ENCODE peak calls at places on chromosomes 12 and 14, in four cellular contexts. One of them, this sample, is unnamed.

GRCh38 chr12:21764950-21765349 is 9.6 kb downstream of the KCNJ8 start:
- DNase-seq in gastrocnemius medialis: no peak
- DNase-seq in transverse colon: no peak
- DNase-seq in left ventricle myocardium inferior: no peak
- DNase-seq in this sample: no peak

GRCh38 chr12:90055071-90055470 is 346.4 kb upstream of the ATP2B1 start:
- DNase-seq in left ventricle myocardium inferior: no peak
- DNase-seq in transverse colon: no peak
- DNase-seq in gastrocnemius medialis: no peak
- DNase-seq in this sample: no peak

GRCh38 chr14:65850429-65851145 is 438.1 kb downstream of the FUT8 start:
- DNase-seq in gastrocnemius medialis: no peak
- DNase-seq in left ventricle myocardium inferior: no peak
- DNase-seq in transverse colon: peak
- DNase-seq in this sample: no peak

GRCh38 chr14:96039633-96040311 is 610 bp downstream of the C14orf132 start:
- DNase-seq in left ventricle myocardium inferior: no peak
- DNase-seq in transverse colon: no peak
- DNase-seq in gastrocnemius medialis: no peak
- DNase-seq in this sample: no peak

GRCh38 chr12:108640802-108641445 is 7.2 kb upstream of the SELPLG start:
- DNase-seq in gastrocnemius medialis: peak
- DNase-seq in left ventricle myocardium inferior: peak
- DNase-seq in transverse colon: peak
- DNase-seq in this sample: no peak

GRCh38 chr12:122040579-122041386 is 19.1 kb downstream of the BCL7A start:
- DNase-seq in transverse colon: peak
- DNase-seq in left ventricle myocardium inferior: no peak
- DNase-seq in gastrocnemius medialis: no peak
- DNase-seq in this sample: no peak

GRCh38 chr12:52052471-52053186 is 1.4 kb downstream of the NR4A1 start:
- DNase-seq in gastrocnemius medialis: no peak
- DNase-seq in left ventricle myocardium inferior: no peak
- DNase-seq in transverse colon: peak
- DNase-seq in this sample: no peak

GRCh38 chr14:91305650-91306431 is 61.3 kb upstream of the GPR68 start:
- DNase-seq in gastrocnemius medialis: no peak
- DNase-seq in left ventricle myocardium inferior: no peak
- DNase-seq in transverse colon: no peak
- DNase-seq in this sample: no peak

GRCh38 chr12:43858096-43858495 is 22.2 kb downstream of the TMEM117 start:
- DNase-seq in gastrocnemius medialis: no peak
- DNase-seq in transverse colon: no peak
- DNase-seq in left ventricle myocardium inferior: no peak
- DNase-seq in this sample: no peak

GRCh38 chr14:33611405-33612183 is 339.3 kb downstream of the EGLN3 start:
- DNase-seq in left ventricle myocardium inferior: no peak
- DNase-seq in transverse colon: no peak
- DNase-seq in gastrocnemius medialis: no peak
- DNase-seq in this sample: no peak

GRCh38 chr14:74324945-74325361 is 22.2 kb upstream of the ABCD4 start:
- DNase-seq in gastrocnemius medialis: no peak
- DNase-seq in transverse colon: no peak
- DNase-seq in left ventricle myocardium inferior: no peak
- DNase-seq in this sample: no peak

GRCh38 chr12:94059394-94060368 is 88.7 kb upstream of the PLXNC1 start:
- DNase-seq in left ventricle myocardium inferior: no peak
- DNase-seq in gastrocnemius medialis: no peak
- DNase-seq in transverse colon: no peak
- DNase-seq in this sample: no peak

DNA sequence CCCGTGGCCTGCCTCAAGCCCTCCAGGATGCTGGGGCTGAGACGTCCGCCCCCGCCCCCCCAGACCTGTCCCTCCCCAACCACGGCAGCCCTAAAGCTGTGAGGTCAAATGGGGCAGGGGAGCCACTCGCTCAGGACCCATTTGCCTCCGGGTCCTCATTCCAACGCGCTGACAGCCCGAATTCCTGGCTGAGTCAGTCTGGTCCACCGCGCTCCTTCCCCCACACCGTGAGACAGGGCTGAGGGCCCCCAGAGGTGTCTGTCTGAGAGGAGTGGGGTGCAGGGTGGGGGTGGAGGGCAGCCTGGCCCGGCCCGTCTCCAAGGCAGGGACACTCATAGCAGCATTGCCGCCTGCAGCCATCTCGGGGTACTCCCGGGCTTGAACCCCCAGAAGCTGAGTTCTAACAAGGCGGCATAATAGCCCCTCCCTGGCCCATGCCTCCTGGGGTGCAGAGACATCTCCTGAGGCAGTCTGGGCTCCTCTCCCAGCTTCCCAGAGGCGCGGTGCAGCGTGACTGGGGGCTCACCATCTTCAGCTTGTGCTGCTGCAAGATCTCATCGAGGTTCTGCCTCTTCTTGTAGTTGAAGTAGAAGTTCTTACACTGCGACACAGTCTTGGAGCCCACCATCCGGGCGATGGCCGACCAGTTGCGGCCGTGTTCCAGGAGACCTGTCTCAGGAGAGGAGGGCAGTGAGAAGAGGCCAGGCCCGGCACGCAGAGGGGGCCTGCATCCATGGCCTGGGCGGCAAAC is 90.5 kb downstream of the RFLNA start:
- DNase-seq in gastrocnemius medialis: no peak
- DNase-seq in left ventricle myocardium inferior: no peak
- DNase-seq in transverse colon: no peak
- DNase-seq in this sample: no peak
- H3K4me3 ChIP-seq in gastrocnemius medialis: no peak
- H3K4me3 ChIP-seq in left ventricle myocardium inferior: peak
- H3K4me3 ChIP-seq in transverse colon: no peak
- H3K4me3 ChIP-seq in this sample: peak

GRCh38 chr12:50569876-50570275 is 65.1 kb downstream of the DIP2B start:
- DNase-seq in transverse colon: no peak
- DNase-seq in left ventricle myocardium inferior: no peak
- DNase-seq in gastrocnemius medialis: no peak
- DNase-seq in this sample: no peak

GRCh38 chr12:50572760-50573159 is 68.0 kb downstream of the DIP2B start:
- DNase-seq in transverse colon: no peak
- DNase-seq in gastrocnemius medialis: no peak
- DNase-seq in left ventricle myocardium inferior: no peak
- DNase-seq in this sample: no peak

GRCh38 chr12:50572275-50572674 is 67.5 kb downstream of the DIP2B start:
- DNase-seq in gastrocnemius medialis: peak
- DNase-seq in transverse colon: no peak
- DNase-seq in left ventricle myocardium inferior: no peak
- DNase-seq in this sample: peak

GRCh38 chr12:50573271-50573670 is 68.5 kb downstream of the DIP2B start:
- DNase-seq in transverse colon: no peak
- DNase-seq in left ventricle myocardium inferior: no peak
- DNase-seq in gastrocnemius medialis: no peak
- DNase-seq in this sample: no peak

DNA sequence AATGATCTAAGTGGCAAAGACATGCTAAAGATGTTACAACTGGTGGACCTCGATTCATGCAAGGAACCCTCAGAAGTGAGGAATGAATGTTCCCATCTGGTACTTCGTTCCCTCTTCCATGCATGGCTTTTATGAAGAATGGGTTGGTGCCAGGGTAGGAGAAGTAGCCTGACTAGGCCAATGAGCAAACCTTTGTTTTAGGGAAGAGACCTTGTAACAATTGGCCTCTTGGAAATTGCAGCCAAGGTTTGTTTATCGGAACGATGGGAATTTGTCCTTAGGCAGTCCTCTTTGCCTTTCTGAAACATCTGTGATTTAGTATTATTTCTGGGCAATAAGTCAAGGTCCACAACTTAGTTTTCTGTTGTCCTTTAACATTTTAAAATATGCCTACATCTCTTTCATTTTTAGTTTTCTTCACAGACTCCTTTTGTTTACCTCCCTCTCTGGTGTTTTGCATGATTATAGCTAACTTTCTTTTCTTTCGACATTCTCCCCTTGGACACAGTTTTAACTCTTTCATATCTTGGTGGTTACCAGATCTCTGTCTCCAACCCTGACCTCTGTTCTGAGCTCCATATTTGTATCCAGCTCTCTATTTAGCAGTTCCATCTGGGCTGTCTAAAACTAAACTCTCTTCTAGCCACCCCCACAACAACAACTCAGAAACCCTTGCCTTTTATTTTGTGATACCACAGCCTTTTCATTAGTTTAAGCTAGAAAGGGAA is 70.0 kb downstream of the DIP2B start:
- DNase-seq in left ventricle myocardium inferior: no peak
- DNase-seq in gastrocnemius medialis: no peak
- DNase-seq in transverse colon: no peak
- DNase-seq in this sample: no peak
- H3K4me3 ChIP-seq in left ventricle myocardium inferior: no peak
- H3K4me3 ChIP-seq in gastrocnemius medialis: no peak
- H3K4me3 ChIP-seq in transverse colon: no peak
- H3K4me3 ChIP-seq in this sample: no peak

DNA sequence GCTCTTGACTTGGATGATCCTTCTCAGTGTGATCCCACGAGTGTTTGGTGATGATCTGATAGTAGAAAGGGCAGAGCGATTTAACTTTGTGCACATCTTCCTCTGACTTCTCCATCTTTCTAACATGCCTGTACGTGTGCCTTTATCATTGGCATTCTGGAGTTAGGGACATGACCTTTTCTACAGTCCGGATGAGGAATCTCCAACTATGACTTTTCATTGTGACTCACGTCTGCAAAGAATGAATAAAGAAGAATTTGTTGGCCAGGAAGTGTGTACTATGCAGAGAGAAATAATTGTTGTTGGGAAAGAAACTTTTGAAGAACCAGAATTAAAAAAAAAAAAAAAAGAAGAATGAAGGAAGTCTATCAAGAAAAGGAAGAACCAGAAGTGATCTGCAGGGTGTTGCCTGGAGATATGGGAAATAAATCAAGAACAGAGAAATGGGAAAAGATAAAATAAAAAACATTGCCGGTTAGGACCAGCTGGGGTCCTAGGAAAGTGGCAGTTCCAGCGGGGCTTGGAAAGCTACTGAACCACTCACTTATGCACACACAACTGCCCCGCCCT is 25.3 kb downstream of the PPFIBP1 start:
- DNase-seq in gastrocnemius medialis: no peak
- DNase-seq in left ventricle myocardium inferior: no peak
- DNase-seq in transverse colon: no peak
- DNase-seq in this sample: peak
- H3K4me3 ChIP-seq in gastrocnemius medialis: peak
- H3K4me3 ChIP-seq in left ventricle myocardium inferior: peak
- H3K4me3 ChIP-seq in transverse colon: no peak
- H3K4me3 ChIP-seq in this sample: no peak

GRCh38 chr12:96719671-96720362 is 187.2 kb upstream of the NEDD1 start:
- DNase-seq in gastrocnemius medialis: no peak
- DNase-seq in transverse colon: peak
- DNase-seq in left ventricle myocardium inferior: no peak
- DNase-seq in this sample: no peak

DNA sequence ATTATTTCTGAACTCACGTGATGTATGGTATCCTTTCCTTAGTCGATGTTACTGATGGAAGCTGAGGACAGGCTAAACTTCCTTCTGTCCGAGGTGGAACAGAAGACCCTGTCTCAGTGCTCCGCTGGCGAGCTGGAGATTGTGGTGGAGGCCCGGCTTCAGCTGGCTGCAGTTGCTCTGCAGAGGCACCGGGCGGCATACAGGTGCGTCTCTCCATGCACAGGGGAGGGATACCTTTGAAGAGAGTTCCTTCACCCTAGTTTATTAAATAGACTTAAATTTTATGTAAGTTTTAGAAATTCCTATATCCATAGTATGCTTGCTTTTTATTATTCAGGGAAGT is 186.7 kb upstream of the NEDD1 start:
- DNase-seq in gastrocnemius medialis: no peak
- DNase-seq in transverse colon: peak
- DNase-seq in left ventricle myocardium inferior: no peak
- DNase-seq in this sample: no peak
- H3K4me3 ChIP-seq in gastrocnemius medialis: peak
- H3K4me3 ChIP-seq in transverse colon: no peak
- H3K4me3 ChIP-seq in left ventricle myocardium inferior: peak
- H3K4me3 ChIP-seq in this sample: peak